ENCODE peak calls at places on chromosomes 4 and X, in eight cellular contexts. F, D, U, L, J, E, N and I are unnamed samples.

GRCh38 chrX:135513140-135513535 is 7.3 kb upstream of the INTS6L start:
- DNase-seq in L (no peak), E (no peak), D (no peak), N (no peak), F (no peak), J (no peak), U (no peak), I (no peak)

GRCh38 chrX:11558972-11559371 is 106.7 kb downstream of the ARHGAP6 start:
- DNase-seq in F (no peak), L (peak), J (no peak), E (no peak), U (peak), D (no peak), N (peak), I (no peak)

GRCh38 chr4:6239968-6240367 is 29.7 kb upstream of the WFS1 start:
- DNase-seq in J (no peak), F (no peak), D (peak), N (no peak), U (no peak), L (no peak), E (peak), I (no peak)

GRCh38 chr4:121738780-121739547 is 26.0 kb downstream of the SMIM43 start:
- DNase-seq in E (no peak), J (no peak), U (no peak), D (no peak), L (no peak), N (no peak), F (no peak), I (no peak)

GRCh38 chr4:112975567-112976355 is 73.7 kb upstream of the ANK2 start:
- DNase-seq in U (no peak), J (no peak), N (no peak), E (no peak), D (no peak), F (no peak), L (no peak), I (no peak)

GRCh38 chrX:54640721-54641120 is 110.7 kb downstream of the GNL3L start:
- DNase-seq in E (no peak), L (peak), N (no peak), F (no peak), D (no peak), J (no peak), U (no peak), I (no peak)

GRCh38 chr4:139800082-139800481 is 134.5 kb downstream of the MGST2 start:
- DNase-seq in E (no peak), D (no peak), N (no peak), U (no peak), F (no peak), L (no peak), J (no peak), I (no peak)

GRCh38 chrX:10929747-10930146 is 181.4 kb upstream of the HCCS start:
- DNase-seq in J (no peak), U (no peak), E (no peak), F (no peak), N (no peak), D (no peak), L (no peak), I (no peak)

GRCh38 chrX:9897761-9898161 is 69.4 kb upstream of the CLDN34 start:
- DNase-seq in J (peak), F (peak), D (no peak), E (no peak), L (no peak), U (no peak), N (no peak), I (peak)

GRCh38 chr4:124060261-124060918 is 652.1 kb downstream of the ANKRD50 start:
- DNase-seq in L (peak), U (peak), D (peak), J (peak), F (no peak), N (no peak), E (peak), I (no peak)

GRCh38 chr4:61199869-61200194 is 294 bp upstream of the ADGRL3 start:
- DNase-seq in D (no peak), E (no peak), J (no peak), L (no peak), U (no peak), F (no peak), N (no peak), I (no peak)

GRCh38 chr4:150849016-150849415 is 166.1 kb downstream of the LRBA start:
- DNase-seq in U (no peak), J (no peak), D (no peak), N (no peak), F (no peak), E (no peak), L (no peak), I (no peak)

DNA sequence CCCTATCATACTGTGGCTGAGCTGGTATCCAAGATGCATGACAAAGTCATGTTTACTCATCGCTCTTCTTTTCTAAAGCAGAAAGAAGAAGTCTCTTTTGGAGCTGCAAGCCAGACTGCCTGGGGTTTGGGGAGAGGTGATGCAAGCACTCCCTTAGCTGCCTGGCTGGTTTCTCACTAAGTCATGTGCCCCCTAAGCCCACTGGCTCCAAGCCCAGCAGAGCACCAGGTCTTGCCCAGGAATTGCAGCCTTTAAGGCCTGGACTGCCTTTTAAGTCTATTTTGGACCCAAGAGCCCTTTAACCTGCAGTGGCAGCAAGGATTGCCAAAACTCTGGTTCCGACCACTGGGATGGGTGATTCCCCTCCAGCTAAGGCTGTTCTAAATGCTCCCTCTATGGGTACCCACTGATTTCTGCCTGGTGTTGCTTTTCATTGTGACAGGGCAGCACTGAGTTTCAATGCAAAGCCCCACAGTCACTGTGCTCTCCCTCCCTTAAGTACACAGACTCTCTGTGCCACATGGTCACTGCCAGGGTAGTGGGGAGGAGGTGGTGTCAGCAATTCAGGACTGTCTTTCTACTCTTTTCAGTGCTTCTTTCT is 548.6 kb downstream of the TLL1 start:
- DNase-seq in D (no peak), N (no peak), E (peak), U (no peak), L (no peak), J (peak), F (peak), I (peak)
- H3K4me3 ChIP-seq in D (no peak), N (no peak), E (no peak), U (no peak), L (no peak), J (no peak), F (no peak), I (no peak)

GRCh38 chr4:36196145-36196925 is 48.0 kb downstream of the ARAP2 start:
- DNase-seq in L (no peak), E (no peak), D (no peak), J (no peak), U (no peak), F (no peak), N (no peak), I (no peak)

GRCh38 chr4:36198861-36199260 is 45.5 kb downstream of the ARAP2 start:
- DNase-seq in N (no peak), J (no peak), E (no peak), L (no peak), F (no peak), D (peak), U (no peak), I (no peak)

GRCh38 chr4:36192922-36193321 is 51.4 kb downstream of the ARAP2 start:
- DNase-seq in E (no peak), N (no peak), L (no peak), D (no peak), U (no peak), F (no peak), J (no peak), I (no peak)

GRCh38 chr4:36198068-36198808 is 46.1 kb downstream of the ARAP2 start:
- DNase-seq in F (no peak), E (no peak), L (no peak), D (peak), U (no peak), J (no peak), N (no peak), I (no peak)

GRCh38 chr4:36197501-36197900 is 46.8 kb downstream of the ARAP2 start:
- DNase-seq in J (no peak), L (no peak), U (no peak), N (no peak), D (no peak), E (no peak), F (no peak), I (no peak)
- H3K4me3 ChIP-seq in J (no peak), L (no peak), U (no peak), N (no peak), D (no peak), E (no peak), F (no peak), I (no peak)

GRCh38 chrX:13164611-13165010 is 120.2 kb upstream of the FAM9C start:
- DNase-seq in F (no peak), U (no peak), E (no peak), L (no peak), J (no peak), D (no peak), N (no peak), I (no peak)
- H3K4me3 ChIP-seq in F (no peak), U (no peak), E (no peak), L (no peak), J (no peak), D (no peak), N (no peak), I (no peak)

DNA sequence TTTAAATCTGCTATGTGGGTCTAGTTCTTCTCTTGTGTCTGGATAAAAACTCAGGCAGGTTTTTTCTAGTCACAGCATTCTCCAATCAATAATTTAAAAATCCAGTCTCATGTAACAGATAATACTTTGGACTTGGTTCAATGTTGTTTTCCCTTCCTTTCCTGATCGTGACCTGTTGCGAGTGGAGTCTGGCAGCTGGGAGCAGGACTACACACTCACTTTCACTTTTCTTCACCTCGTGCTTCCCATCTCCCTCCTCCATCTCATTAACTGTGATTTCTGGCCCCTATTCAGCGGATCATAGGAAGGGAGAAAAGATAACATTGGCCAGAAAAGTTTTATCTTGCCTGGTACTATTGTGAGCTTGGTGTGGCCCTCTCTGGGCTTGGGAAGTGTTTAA is 96.6 kb upstream of the GATB start:
- DNase-seq in L (no peak), E (no peak), J (no peak), U (no peak), N (no peak), F (no peak), D (no peak), I (no peak)
- H3K4me3 ChIP-seq in L (no peak), E (no peak), J (no peak), U (no peak), N (no peak), F (no peak), D (no peak), I (no peak)

DNA sequence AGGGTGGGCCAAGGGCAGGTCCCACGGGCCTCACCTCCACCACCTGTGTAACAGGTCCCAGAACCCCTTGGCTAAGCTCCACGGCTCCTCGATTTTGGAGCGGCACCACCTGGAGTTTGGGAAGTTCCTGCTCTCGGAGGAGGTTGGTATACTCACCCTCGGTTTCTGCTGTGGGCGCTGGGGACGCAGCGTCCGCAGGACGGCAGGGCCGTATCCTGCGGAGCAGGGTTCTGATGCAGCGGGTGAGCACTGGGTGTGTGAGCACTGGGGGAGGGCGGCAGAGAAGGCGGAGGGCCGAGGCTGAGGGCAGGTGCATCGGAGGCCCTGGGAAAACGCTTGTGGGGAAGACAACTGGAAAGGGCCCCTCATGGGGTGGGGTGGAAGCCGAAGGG is 11.0 kb downstream of the ATP5ME start:
- DNase-seq in N (no peak), U (no peak), L (no peak), E (no peak), J (no peak), F (no peak), D (no peak), I (no peak)
- H3K4me3 ChIP-seq in N (peak), U (peak), L (no peak), E (peak), J (no peak), F (no peak), D (peak), I (no peak)

DNA sequence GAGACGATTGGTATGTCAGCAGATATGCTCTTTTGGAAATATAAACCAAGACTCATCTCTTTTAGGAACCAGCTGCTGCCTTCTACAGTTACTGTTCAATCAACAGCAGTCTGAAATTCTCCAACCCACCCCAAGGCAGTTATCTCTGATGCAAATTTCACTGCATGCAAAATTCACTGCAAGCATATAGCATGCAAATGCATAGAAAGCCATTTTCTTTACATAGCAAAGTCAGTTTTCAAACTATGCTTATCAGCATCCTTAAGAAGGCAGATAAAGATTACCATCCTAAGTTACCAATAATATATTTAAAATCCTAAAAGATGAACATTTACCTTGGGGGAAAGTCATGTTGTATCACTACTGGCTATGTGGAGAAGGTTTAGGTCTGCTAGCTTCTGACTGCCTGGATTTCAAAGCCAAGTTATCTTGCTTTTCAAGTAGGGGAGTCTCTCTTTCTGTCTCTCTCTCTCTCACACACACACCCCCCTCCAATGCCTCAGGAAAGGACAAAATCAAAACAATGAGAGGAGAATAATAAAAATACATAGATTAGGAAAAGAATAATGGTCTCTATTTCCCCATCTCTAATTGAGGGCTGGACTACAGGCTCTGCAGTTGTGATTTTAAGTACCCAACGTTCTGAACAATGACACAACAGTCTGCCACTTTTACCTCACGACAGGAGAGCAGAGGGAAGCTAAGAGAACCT is 1.5 kb downstream of the NMU start:
- DNase-seq in E (no peak), J (no peak), L (no peak), U (no peak), F (no peak), N (no peak), D (no peak), I (no peak)
- H3K4me3 ChIP-seq in E (no peak), J (no peak), L (no peak), U (no peak), F (no peak), N (no peak), D (no peak), I (no peak)

GRCh38 chr4:78074747-78075146 is 17.6 kb downstream of the FRAS1 start:
- DNase-seq in F (no peak), U (no peak), L (no peak), N (no peak), D (no peak), E (no peak), J (no peak), I (no peak)
- H3K4me3 ChIP-seq in F (no peak), U (no peak), L (no peak), N (no peak), D (no peak), E (no peak), J (no peak), I (no peak)

GRCh38 chr4:119189638-119190037 is 22.9 kb upstream of the USP53 start:
- DNase-seq in J (no peak), N (no peak), F (no peak), E (no peak), U (no peak), L (no peak), D (no peak), I (no peak)
- H3K4me3 ChIP-seq in J (no peak), N (no peak), F (no peak), E (no peak), U (no peak), L (no peak), D (no peak), I (no peak)

GRCh38 chr4:138087181-138087714 is 154.9 kb downstream of the SLC7A11 start:
- DNase-seq in L (no peak), F (no peak), N (no peak), U (no peak), J (no peak), D (no peak), E (no peak), I (no peak)

GRCh38 chr4:138090918-138091659 is 151.1 kb downstream of the SLC7A11 start:
- DNase-seq in N (no peak), U (no peak), E (no peak), L (no peak), J (no peak), F (no peak), D (no peak), I (no peak)

GRCh38 chr4:138088449-138089208 is 153.5 kb downstream of the SLC7A11 start:
- DNase-seq in N (no peak), U (no peak), E (no peak), D (no peak), L (no peak), J (no peak), F (no peak), I (no peak)

GRCh38 chr4:138092060-138092459 is 150.1 kb downstream of the SLC7A11 start:
- DNase-seq in N (no peak), J (no peak), E (no peak), U (no peak), D (no peak), L (no peak), F (no peak), I (no peak)

GRCh38 chr4:138090145-138090917 is 151.8 kb downstream of the SLC7A11 start:
- DNase-seq in U (peak), F (no peak), D (peak), E (no peak), N (no peak), L (peak), J (peak), I (peak)
- H3K4me3 ChIP-seq in U (peak), F (peak), D (peak), E (peak), N (no peak), L (no peak), J (peak), I (peak)

DNA sequence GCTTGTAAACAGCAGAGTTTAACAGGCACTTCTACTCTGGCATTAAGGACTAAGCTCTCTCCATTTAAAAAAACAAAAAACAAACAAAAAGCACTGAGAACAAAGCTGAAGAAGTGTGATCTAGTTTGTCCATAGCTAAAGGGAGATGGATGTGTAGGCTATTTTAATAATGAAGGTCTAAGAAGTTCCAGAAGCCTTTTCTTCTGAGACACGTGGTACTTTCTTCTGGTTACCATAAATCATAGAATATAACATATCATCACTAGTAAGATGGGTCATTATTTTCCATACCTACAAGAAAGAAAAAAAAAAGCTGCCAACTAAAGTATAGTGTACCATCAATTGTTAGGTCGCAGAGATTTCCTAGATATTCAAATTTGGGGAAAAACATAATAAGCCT is 722 bp upstream of the NBDY start:
- DNase-seq in D (no peak), U (no peak), L (peak), N (no peak), E (no peak), J (no peak), F (no peak), I (no peak)
- H3K4me3 ChIP-seq in D (peak), U (no peak), L (peak), N (no peak), E (peak), J (peak), F (peak), I (no peak)